ENCODE peak calls at places on chromosomes 12 and 14, in four cellular contexts. B is posterior cingulate gyrus, H is bronchial epithelial cell, G is lower lobe of right lung. K is an unnamed sample.

GRCh38 chr12:45705404-45705803 is 24.1 kb upstream of the ARID2 start:
- DNase-seq in B (no peak), H (no peak), G (no peak), K (no peak)

GRCh38 chr14:92615451-92615850 is 101.9 kb downstream of the RIN3 start:
- DNase-seq in B (no peak), H (no peak), G (no peak), K (no peak)

GRCh38 chr14:102711946-102712345 is 65.3 kb upstream of the TRAF3 start:
- DNase-seq in B (no peak), H (no peak), G (no peak), K (no peak)

GRCh38 chr12:117365072-117365616 is 3.7 kb upstream of the NOS1 start:
- DNase-seq in B (no peak), H (no peak), G (no peak), K (no peak)

GRCh38 chr12:128804762-128805161 is 19.0 kb downstream of the SLC15A4 start:
- DNase-seq in B (no peak), H (no peak), G (no peak), K (no peak)

GRCh38 chr14:54348923-54349615 is 47.7 kb upstream of the CDKN3 start:
- DNase-seq in B (peak), H (no peak), G (no peak), K (no peak)

GRCh38 chr12:42987216-42987631 is 397.7 kb upstream of the PRICKLE1 start:
- DNase-seq in B (no peak), H (no peak), G (no peak), K (no peak)

GRCh38 chr12:131620520-131620919 is 90.4 kb upstream of the SFSWAP start:
- DNase-seq in B (no peak), H (no peak), G (no peak), K (peak)

GRCh38 chr12:91885851-91886250 is 259.8 kb downstream of the BTG1 start:
- DNase-seq in B (no peak), H (peak), G (no peak), K (no peak)